ENCODE peak calls at places on chromosomes 11 and 22, in four cellular contexts. P is K562, U is HEK293T, I is HepG2. W is an unnamed sample.

GRCh38 chr11:97202613-97203292 is 812.9 kb downstream of the JRKL start:
- DNase-seq in P (no peak), I (no peak), U (no peak), W (peak; percentile 28)

GRCh38 chr22:27212617-27213177 is 555.3 kb downstream of the MIAT start:
- DNase-seq in P (no peak), U (peak; percentile 72), I (no peak), W (no peak)

GRCh38 chr22:48607901-48608650 is 1219.6 kb downstream of the BRD1 start:
- DNase-seq in I (no peak), P (no peak), U (no peak), W (no peak)

GRCh38 chr22:35961480-35961902 is 67.1 kb downstream of the RBFOX2 start:
- DNase-seq in U (peak; percentile 53), P (no peak), I (no peak), W (peak; percentile 60)

GRCh38 chr22:20057596-20058268 is 22.3 kb upstream of the DGCR8 start:
- DNase-seq in P (peak; percentile 60), I (no peak), U (no peak), W (no peak)

GRCh38 chr11:85685131-85685819 is 720 bp downstream of the CCDC89 start:
- DNase-seq in P (no peak), U (peak; percentile 12), I (no peak), W (no peak)

GRCh38 chr22:35587447-35587870 is 29.7 kb downstream of the MB start:
- DNase-seq in U (no peak), P (no peak), I (no peak), W (no peak)

GRCh38 chr11:57502376-57502775 is 13.1 kb downstream of the SLC43A1 start:
- DNase-seq in P (no peak), I (no peak), U (no peak), W (no peak)

GRCh38 chr11:118610773-118611432 is 3.5 kb downstream of the PHLDB1 start:
- DNase-seq in I (peak; percentile 34), U (peak; percentile 59), P (peak; percentile 72), W (peak; percentile 95)

GRCh38 chr11:60899021-60899936 is 7.1 kb downstream of the PRPF19 start:
- DNase-seq in P (peak; percentile 54), I (peak; percentile 56), U (peak; percentile 71), W (peak; percentile 38)

GRCh38 chr11:118622376-118623290 is 15.2 kb downstream of the PHLDB1 start:
- DNase-seq in I (no peak), P (no peak), U (no peak), W (no peak)

GRCh38 chr11:72985645-72986044 is 156.5 kb downstream of the FCHSD2 start:
- DNase-seq in U (no peak), I (peak; percentile 15), P (no peak), W (no peak)

GRCh38 chr11:128467610-128468041 is 119.7 kb downstream of the ETS1 start:
- DNase-seq in U (no peak), I (peak; percentile 74), P (no peak), W (no peak)

GRCh38 chr11:26841818-26842457 is 120.1 kb upstream of the SLC5A12 start:
- DNase-seq in P (no peak), U (no peak), I (no peak), W (no peak)

GRCh38 chr22:25327018-25327755 is 107.7 kb downstream of the CRYBB2 start:
- DNase-seq in I (no peak), U (no peak), P (no peak), W (no peak)

GRCh38 chr11:35135222-35135621 is 3.7 kb upstream of the CD44 start:
- DNase-seq in P (no peak), I (no peak), U (no peak), W (no peak)

GRCh38 chr11:64371201-64371600 is 12.2 kb downstream of the RPS6KA4 start:
- DNase-seq in P (no peak), I (no peak), U (no peak), W (no peak)

GRCh38 chr22:31603081-31603525 is 58.9 kb downstream of the PISD start:
- DNase-seq in U (no peak), I (no peak), P (peak; percentile 48), W (no peak)

GRCh38 chr22:47366026-47366767 is 603.7 kb downstream of the TBC1D22A start:
- DNase-seq in U (no peak), P (no peak), I (no peak), W (no peak)

GRCh38 chr11:124072147-124072546 is 31.0 kb upstream of the OR10G7 start:
- DNase-seq in I (no peak), U (no peak), P (no peak), W (no peak)

GRCh38 chr11:70095541-70096252 is 17.6 kb downstream of the ANO1 start:
- DNase-seq in U (no peak), I (no peak), P (no peak), W (no peak)

GRCh38 chr22:31345331-31346254 is 553 bp downstream of the PATZ1 start:
- DNase-seq in P (peak; percentile 92), U (peak; percentile 97), I (peak; percentile 70), W (peak; percentile 90)

GRCh38 chr11:85961930-85962363 is 106.8 kb downstream of the CCDC83 start:
- DNase-seq in I (no peak), P (no peak), U (no peak), W (no peak)

GRCh38 chr11:7965386-7965785 is at the start of gene NLRP10:
- DNase-seq in P (no peak), I (no peak), U (no peak), W (no peak)

GRCh38 chr11:119340335-119341221 is at the start of gene C1QTNF5:
- DNase-seq in P (peak; percentile 35), U (no peak), I (no peak), W (peak; percentile 53)

GRCh38 chr22:44108806-44109385 is 71.8 kb upstream of the PARVG start:
- DNase-seq in P (no peak), U (no peak), I (no peak), W (no peak)

GRCh38 chr11:69931060-69931910 is 112.1 kb upstream of the FGF3 start:
- DNase-seq in I (no peak), P (no peak), U (no peak), W (peak; percentile 5)

GRCh38 chr11:7467652-7468051 is 17.7 kb upstream of the OLFML1 start:
- DNase-seq in U (no peak), P (no peak), I (no peak), W (no peak)

GRCh38 chr11:94525933-94526332 is 13.7 kb downstream of the C11orf97 start:
- DNase-seq in U (no peak), P (no peak), I (no peak), W (no peak)

DNA sequence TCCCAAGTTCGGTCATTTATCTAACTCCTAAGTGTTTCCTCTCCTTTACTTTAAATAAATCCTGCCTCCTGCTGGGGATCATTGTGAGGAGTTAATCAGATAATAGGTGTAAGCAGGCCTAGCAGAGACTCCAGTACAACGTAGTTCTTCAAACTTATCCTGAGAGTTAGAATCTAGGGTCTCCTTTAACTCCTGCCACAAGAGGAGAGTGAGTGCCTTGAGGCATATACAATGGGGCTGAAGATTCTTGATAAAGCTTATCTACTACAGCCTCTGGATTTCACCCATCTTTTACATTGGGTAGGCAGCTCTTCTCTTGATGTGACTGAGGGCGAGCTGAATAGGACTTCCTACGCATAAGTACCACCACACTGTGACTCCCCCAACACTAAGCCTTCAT is 3.1 kb upstream of the GALNT18 start:
- DNase-seq in U (no peak), P (no peak), I (no peak), W (no peak)
- TF ChIP-seq ELF4 in U (no peak), P (no peak), I (no peak), W (no peak)

GRCh38 chr11:2302280-2302843 is 549 bp downstream of the TSPAN32 start:
- DNase-seq in P (peak; percentile 53), U (no peak), I (no peak), W (no peak)

GRCh38 chr11:2300936-2301630 is 635 bp downstream of the C11orf21 start:
- DNase-seq in P (peak; percentile 37), U (no peak), I (no peak), W (no peak)

GRCh38 chr11:2302844-2303626 is 1.2 kb downstream of the TSPAN32 start:
- DNase-seq in I (no peak), P (no peak), U (no peak), W (no peak)

GRCh38 chr11:2300290-2300935 is 1.3 kb downstream of the C11orf21 start:
- DNase-seq in U (no peak), P (no peak), I (no peak), W (no peak)

GRCh38 chr11:2301631-2302272 is at the start of the genes C11orf21 and TSPAN32:
- DNase-seq in I (peak; percentile 27), P (peak; percentile 83), U (no peak), W (no peak)
- TF ChIP-seq ELF4 in I (no peak), P (no peak), U (no peak), W (no peak)

GRCh38 chr22:50577697-50577986 is 585 bp downstream of the CPT1B start:
- DNase-seq in I (no peak), P (no peak), U (no peak), W (no peak)

GRCh38 chr22:50576806-50577696 is 1.2 kb downstream of the CPT1B start:
- DNase-seq in I (no peak), U (no peak), P (no peak), W (no peak)

GRCh38 chr22:50574383-50574755 is 3.9 kb downstream of the CPT1B start:
- DNase-seq in I (no peak), U (no peak), P (no peak), W (no peak)

GRCh38 chr22:50575426-50575941 is 2.7 kb downstream of the CPT1B start:
- DNase-seq in I (no peak), U (no peak), P (no peak), W (no peak)

DNA sequence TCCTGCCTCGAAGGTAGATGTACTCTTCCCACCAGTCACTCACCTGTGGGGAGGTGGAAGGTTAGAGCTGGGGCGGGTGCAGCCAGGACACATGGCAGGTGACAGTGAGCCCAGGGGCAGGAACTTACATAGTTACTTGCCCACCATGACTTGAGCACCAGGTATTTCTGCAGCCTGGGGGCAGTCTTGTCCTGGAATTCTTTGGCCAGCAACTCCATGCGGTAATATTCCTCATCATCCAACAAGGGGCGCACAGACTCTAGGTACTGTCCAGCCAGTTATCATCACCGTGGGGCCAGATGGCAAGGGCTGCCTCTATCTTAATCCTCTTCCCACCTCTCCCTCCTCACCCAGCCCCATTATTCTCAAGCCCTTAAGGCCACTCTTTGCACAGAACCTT is 2.2 kb downstream of the CPT1B start:
- DNase-seq in I (peak; percentile 81), P (peak; percentile 34), U (peak; percentile 54), W (peak; percentile 41)
- TF ChIP-seq ELF4 in I (no peak), P (no peak), U (no peak), W (no peak)

GRCh38 chr11:37110383-37110782 is 512.3 kb upstream of the RAG2 start:
- DNase-seq in I (no peak), P (no peak), U (no peak), W (no peak)
- TF ChIP-seq ELF4 in I (no peak), P (no peak), U (no peak), W (no peak)

GRCh38 chr22:50314455-50315288 is 7.2 kb upstream of the PLXNB2 start:
- DNase-seq in P (peak; percentile 52), I (no peak), U (no peak), W (no peak)
- TF ChIP-seq ELF4 in P (no peak), I (no peak), U (no peak), W (no peak)

GRCh38 chr22:22754961-22755777 is 110.8 kb downstream of the GGTLC2 start:
- DNase-seq in U (no peak), P (no peak), I (no peak), W (no peak)
- TF ChIP-seq ELF4 in U (no peak), P (no peak), I (no peak), W (no peak)

DNA sequence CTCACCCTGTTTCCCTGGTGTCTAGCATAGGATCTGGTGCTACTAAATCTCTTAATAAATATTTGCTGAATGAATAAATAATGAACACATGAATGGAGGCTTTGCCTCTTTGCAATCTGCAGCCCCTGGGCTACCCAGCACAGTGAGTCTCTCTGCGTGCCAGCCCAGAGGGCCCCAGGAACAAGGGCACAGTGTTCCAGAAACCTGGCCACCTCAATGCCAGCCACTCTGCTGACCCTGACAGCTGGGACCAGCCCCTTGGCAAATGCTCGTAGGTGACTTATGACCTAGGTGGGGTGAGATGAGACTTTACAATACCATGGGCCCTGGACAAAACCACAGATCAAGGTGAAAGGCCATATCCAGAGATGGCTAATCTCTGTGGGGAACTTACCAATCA is 31.6 kb downstream of the UQCR10 start:
- DNase-seq in I (no peak), U (no peak), P (no peak), W (no peak)
- TF ChIP-seq ELF4 in I (no peak), U (no peak), P (no peak), W (no peak)